ENCODE peak calls at places on chromosomes 4 and X, in five cellular contexts. N is hepatocyte, Z is transverse colon, U is neuronal stem cell, M is astrocyte of the spinal cord. X is an unnamed sample.
A peak's percentile ranks its signal among the peaks of the same experiment; 100 is the strongest.

GRCh38 chr4:24973471-24974251 is 57.1 kb downstream of the LGI2 start:
- DNase-seq in U (no peak), Z (peak; percentile 44), M (no peak), N (peak; percentile 17), X (no peak)

GRCh38 chr4:53908661-53909078 is 155.7 kb downstream of the CHIC2 start:
- DNase-seq in M (peak; percentile 89), N (peak; percentile 84), Z (peak; percentile 15), U (peak; percentile 38), X (peak; percentile 74)

GRCh38 chr4:19927381-19927780 is 324.3 kb upstream of the SLIT2 start:
- DNase-seq in Z (no peak), M (no peak), N (peak; percentile 43), U (no peak), X (no peak)

GRCh38 chr4:141636771-141637460 is 533 bp downstream of the IL15 start:
- DNase-seq in N (peak; percentile 70), U (peak; percentile 39), Z (peak; percentile 64), M (peak; percentile 67), X (no peak)

GRCh38 chr4:157075811-157076577 is at the start of gene GLRB:
- DNase-seq in Z (no peak), M (no peak), U (peak; percentile 31), N (peak; percentile 71), X (no peak)

GRCh38 chrX:53563324-53563723 is 123.2 kb downstream of the HUWE1 start:
- DNase-seq in Z (no peak), U (no peak), N (no peak), M (no peak), X (no peak)

GRCh38 chrX:110250847-110251246 is 67.0 kb downstream of the AMMECR1 start:
- DNase-seq in U (no peak), M (no peak), Z (no peak), N (no peak), X (no peak)

GRCh38 chr4:187480146-187481145 is 515.1 kb upstream of the ZFP42 start:
- DNase-seq in N (peak; percentile 11), U (no peak), Z (no peak), M (peak; percentile 56), X (no peak)

GRCh38 chrX:49727847-49728246 is 32.1 kb upstream of the PAGE1 start:
- DNase-seq in M (no peak), U (no peak), Z (no peak), N (no peak), X (no peak)

GRCh38 chrX:100512471-100512870 is 72.3 kb upstream of the TNMD start:
- DNase-seq in Z (no peak), U (no peak), N (peak; percentile 10), M (peak; percentile 10), X (no peak)

GRCh38 chrX:153688071-153688470 is 345 bp downstream of the SLC6A8 start:
- DNase-seq in M (no peak), U (no peak), Z (no peak), N (no peak), X (no peak)

GRCh38 chrX:153689654-153690465 is 2.1 kb downstream of the SLC6A8 start:
- DNase-seq in Z (no peak), N (no peak), M (no peak), U (no peak), X (no peak)

GRCh38 chrX:153690466-153690865 is 2.7 kb downstream of the SLC6A8 start:
- DNase-seq in Z (no peak), M (no peak), N (no peak), U (no peak), X (no peak)

GRCh38 chrX:153688534-153688899 is 791 bp downstream of the SLC6A8 start:
- DNase-seq in U (no peak), N (no peak), Z (no peak), M (no peak), X (no peak)

GRCh38 chrX:153688900-153689590 is 1.3 kb downstream of the SLC6A8 start:
- DNase-seq in U (no peak), Z (no peak), N (no peak), M (peak; percentile 27), X (no peak)
- H3K4me3 ChIP-seq in U (peak overlapping the region; percentile 96), Z (no peak overlapping the region), N (peak overlapping the region; percentile 13), M (peak overlapping the region; percentile 30), X (peak overlapping the region; percentile 48)

GRCh38 chrX:116239944-116240391 is 69.4 kb downstream of the AGTR2 start:
- DNase-seq in M (peak; percentile 50), U (no peak), Z (no peak), N (no peak), X (no peak)
- H3K4me3 ChIP-seq in M (no peak overlapping the region), U (no peak overlapping the region), Z (no peak overlapping the region), N (no peak overlapping the region), X (no peak overlapping the region)

GRCh38 chr4:88697588-88698329 is at the start of gene NAP1L5:
- DNase-seq in N (peak; percentile 63), Z (peak; percentile 73), U (no peak), M (peak; percentile 83), X (peak; percentile 49)

GRCh38 chr4:88697113-88697512 is 516 bp downstream of the NAP1L5 start:
- DNase-seq in Z (peak; percentile 16), N (no peak), U (no peak), M (peak; percentile 36), X (no peak)

GRCh38 chr4:88698539-88698938 is 910 bp upstream of the NAP1L5 start:
- DNase-seq in Z (no peak), U (no peak), N (no peak), M (no peak), X (no peak)

GRCh38 chr4:88693792-88694191 is 3.8 kb downstream of the NAP1L5 start:
- DNase-seq in N (no peak), Z (no peak), M (no peak), U (no peak), X (no peak)

DNA sequence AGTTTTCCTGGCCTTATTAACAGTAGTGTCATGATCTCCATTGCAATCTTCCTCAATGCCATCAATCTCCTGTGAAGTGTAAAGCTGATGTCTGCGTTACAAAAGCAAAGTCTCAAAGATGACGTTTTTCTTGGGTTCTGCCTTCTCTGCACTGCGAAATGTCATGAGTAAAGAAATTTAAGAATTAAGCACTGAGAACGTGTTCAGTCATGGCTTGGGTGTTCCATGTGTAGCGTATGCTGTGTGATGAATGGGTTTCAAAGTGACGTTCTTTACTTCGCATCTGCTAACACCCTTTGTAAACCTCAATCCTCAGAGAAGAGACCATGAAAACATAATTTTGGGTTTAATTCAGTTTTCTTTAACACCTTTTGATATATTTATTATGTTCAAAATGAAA is 1.0 kb downstream of the NAP1L5 start:
- DNase-seq in N (no peak), Z (no peak), M (no peak), U (no peak), X (no peak)
- H3K4me3 ChIP-seq in N (peak overlapping the region; percentile 40), Z (no peak overlapping the region), M (peak overlapping the region; percentile 70), U (no peak overlapping the region), X (peak overlapping the region; percentile 52)

GRCh38 chrX:106912864-106913263 is 7.3 kb upstream of the CLDN2 start:
- DNase-seq in M (no peak), Z (no peak), U (no peak), N (no peak), X (no peak)
- H3K4me3 ChIP-seq in M (no peak overlapping the region), Z (no peak overlapping the region), U (no peak overlapping the region), N (no peak overlapping the region), X (no peak overlapping the region)

GRCh38 chr4:77193511-77194236 is 36.7 kb downstream of the CCNG2 start:
- DNase-seq in M (no peak), Z (peak; percentile 75), U (no peak), N (no peak), X (no peak)
- H3K4me3 ChIP-seq in M (no peak overlapping the region), Z (no peak overlapping the region), U (no peak overlapping the region), N (no peak overlapping the region), X (no peak overlapping the region)

GRCh38 chr4:23533859-23534258 is 356.0 kb downstream of the PPARGC1A start:
- DNase-seq in N (no peak), U (no peak), M (no peak), Z (no peak), X (no peak)
- H3K4me3 ChIP-seq in N (no peak overlapping the region), U (no peak overlapping the region), M (no peak overlapping the region), Z (no peak overlapping the region), X (no peak overlapping the region)